ENCODE peak calls at places on chromosome 10, in five cellular contexts. One of them, this sample, is unnamed.

GRCh38 chr10:16049775-16050174 is 189.5 kb upstream of the MINDY3 start:
- DNase-seq in NCI-H460: no peak
- DNase-seq in amniotic epithelial cell: no peak
- DNase-seq in NCI-H446: no peak
- DNase-seq in HAP-1: no peak
- DNase-seq in this sample: no peak

GRCh38 chr10:21661087-21661486 is 127.1 kb downstream of the MLLT10 start:
- DNase-seq in NCI-H460: no peak
- DNase-seq in amniotic epithelial cell: no peak
- DNase-seq in NCI-H446: no peak
- DNase-seq in HAP-1: no peak
- DNase-seq in this sample: no peak

GRCh38 chr10:87925570-87925969 is 62.1 kb downstream of the PTEN start:
- DNase-seq in NCI-H460: no peak
- DNase-seq in amniotic epithelial cell: peak; percentile 25
- DNase-seq in NCI-H446: no peak
- DNase-seq in HAP-1: no peak
- DNase-seq in this sample: no peak

GRCh38 chr10:112605063-112605462 is 158.0 kb downstream of the VTI1A start:
- DNase-seq in NCI-H460: no peak
- DNase-seq in amniotic epithelial cell: no peak
- DNase-seq in NCI-H446: no peak
- DNase-seq in HAP-1: no peak
- DNase-seq in this sample: no peak

GRCh38 chr10:110775022-110775379 is 96.7 kb upstream of the PDCD4 start:
- DNase-seq in NCI-H460: no peak
- DNase-seq in amniotic epithelial cell: no peak
- DNase-seq in NCI-H446: no peak
- DNase-seq in HAP-1: no peak
- DNase-seq in this sample: no peak

GRCh38 chr10:119393421-119393820 is 149.1 kb downstream of the RGS10 start:
- DNase-seq in NCI-H460: no peak
- DNase-seq in amniotic epithelial cell: no peak
- DNase-seq in NCI-H446: no peak
- DNase-seq in HAP-1: no peak
- DNase-seq in this sample: no peak

GRCh38 chr10:37856881-37857286 is 526 bp downstream of the ZNF248 start:
- DNase-seq in NCI-H460: no peak
- DNase-seq in amniotic epithelial cell: peak; percentile 8
- DNase-seq in NCI-H446: no peak
- DNase-seq in HAP-1: peak; percentile 24
- DNase-seq in this sample: no peak

GRCh38 chr10:60998932-60999331 is 54.9 kb upstream of the RHOBTB1 start:
- DNase-seq in NCI-H460: no peak
- DNase-seq in amniotic epithelial cell: no peak
- DNase-seq in NCI-H446: no peak
- DNase-seq in HAP-1: no peak
- DNase-seq in this sample: no peak

GRCh38 chr10:122368502-122369254 is 5.8 kb upstream of the PLEKHA1 start:
- DNase-seq in NCI-H460: no peak
- DNase-seq in amniotic epithelial cell: no peak
- DNase-seq in NCI-H446: no peak
- DNase-seq in HAP-1: no peak
- DNase-seq in this sample: no peak

GRCh38 chr10:73786512-73786885 is 1.1 kb downstream of the ZSWIM8 start:
- DNase-seq in NCI-H460: no peak
- DNase-seq in amniotic epithelial cell: no peak
- DNase-seq in NCI-H446: no peak
- DNase-seq in HAP-1: no peak
- DNase-seq in this sample: no peak

This sample was measured in activated naive CD8-positive, alpha-beta T cell treated with anti-CD3 and anti-CD28 coated beads, Interleukin-2, amount 10 ng/mL, durations not matched to agents 7 days and 5 days.